ENCODE peak calls at places on chromosomes 3 and 15, in seven cellular contexts. B is upper lobe of right lung; W is breast epithelium; O is Kasumi-1; K is NCI-H2171; Q is activated T-helper 1 cell treated with anti-CD3 and anti-CD28 coated beads, Interleukin-2, amount 50 U/mL, for 16 hours; F is amniotic stem cell. V is an unnamed sample.

GRCh38 chr3:18446067-18446793 is 21.1 kb upstream of the SATB1 start:
- DNase-seq in B (no peak), W (no peak), O (peak), K (no peak), Q (no peak), F (no peak), V (no peak)

GRCh38 chr3:127339943-127340861 is 52.4 kb upstream of the PRR20G start:
- DNase-seq in B (no peak), W (no peak), O (no peak), K (peak), Q (no peak), F (no peak), V (no peak)

GRCh38 chr3:133259767-133260166 is 140.1 kb upstream of the BFSP2 start:
- DNase-seq in B (no peak), W (peak), O (no peak), K (no peak), Q (no peak), F (no peak), V (no peak)

GRCh38 chr15:63971427-63971805 is 74.9 kb downstream of the DAPK2 start:
- DNase-seq in B (no peak), W (no peak), O (no peak), K (no peak), Q (peak), F (no peak), V (no peak)

GRCh38 chr3:29240248-29240647 is 40.6 kb upstream of the RBMS3 start:
- DNase-seq in B (no peak), W (no peak), O (peak), K (no peak), Q (no peak), F (no peak), V (no peak)

GRCh38 chr15:74873756-74874424 is 725 bp upstream of the SCAMP2 start:
- DNase-seq in B (no peak), W (peak), O (peak), K (no peak), Q (no peak), F (no peak), V (no peak)

GRCh38 chr3:64061628-64062027 is 38.3 kb upstream of the PSMD6 start:
- DNase-seq in B (no peak), W (no peak), O (no peak), K (no peak), Q (no peak), F (no peak), V (no peak)

GRCh38 chr3:152322756-152323155 is 54.0 kb downstream of the MBNL1 start:
- DNase-seq in B (no peak), W (no peak), O (peak), K (no peak), Q (no peak), F (no peak), V (no peak)

GRCh38 chr3:172626241-172626640 is 84.6 kb downstream of the NCEH1 start:
- DNase-seq in B (no peak), W (no peak), O (no peak), K (no peak), Q (no peak), F (no peak), V (peak)

GRCh38 chr15:56468271-56468912 is 3.5 kb upstream of the MNS1 start:
- DNase-seq in B (no peak), W (no peak), O (peak), K (no peak), Q (no peak), F (no peak), V (no peak)

GRCh38 chr3:184368804-184369183 is 7.3 kb downstream of the POLR2H start:
- DNase-seq in B (no peak), W (no peak), O (no peak), K (no peak), Q (no peak), F (no peak), V (no peak)

GRCh38 chr3:10417849-10418248 is 87.5 kb downstream of the ATP2B2 start:
- DNase-seq in B (no peak), W (no peak), O (peak), K (no peak), Q (no peak), F (no peak), V (no peak)

GRCh38 chr15:95296626-95297025 is 1033.9 kb upstream of the NR2F2 start:
- DNase-seq in B (no peak), W (no peak), O (no peak), K (no peak), Q (no peak), F (no peak), V (no peak)

GRCh38 chr15:43524254-43524847 is 6.9 kb downstream of the MAP1A start:
- DNase-seq in B (no peak), W (no peak), O (no peak), K (no peak), Q (no peak), F (no peak), V (no peak)

GRCh38 chr3:164897335-164897734 is 181.0 kb downstream of the SI start:
- DNase-seq in B (no peak), W (no peak), O (no peak), K (peak), Q (no peak), F (no peak), V (no peak)

GRCh38 chr3:198109883-198110282 is 149.9 kb downstream of the LMLN start:
- DNase-seq in B (no peak), W (no peak), O (no peak), K (no peak), Q (no peak), F (no peak), V (no peak)

GRCh38 chr3:51156147-51156546 is 228.9 kb upstream of the MANF start:
- DNase-seq in B (no peak), W (no peak), O (no peak), K (no peak), Q (no peak), F (no peak), V (no peak)

GRCh38 chr15:41926184-41927056 is 32.6 kb upstream of the SPTBN5 start:
- DNase-seq in B (no peak), W (no peak), O (peak), K (no peak), Q (no peak), F (no peak), V (no peak)

GRCh38 chr3:17645074-17645698 is 97.2 kb downstream of the TBC1D5 start:
- DNase-seq in B (no peak), W (no peak), O (peak), K (no peak), Q (no peak), F (peak), V (no peak)

GRCh38 chr15:99104788-99105515 is at the start of gene SYNM:
- DNase-seq in B (peak), W (peak), O (peak), K (peak), Q (peak), F (peak), V (peak)

V was measured in HS-5.